ENCODE peak calls at places on chromosome 3, in four cellular contexts. One of them, this sample, is unnamed.

GRCh38 chr3:48273594-48274211 is 32.8 kb downstream of the ZNF589 start:
- DNase-seq in SHP77: peak; percentile 57
- DNase-seq in heart right ventricle: peak; percentile 55
- DNase-seq in HEK293T: peak; percentile 72
- DNase-seq in this sample: peak; percentile 65

GRCh38 chr3:186643493-186643892 is 3.3 kb downstream of the FETUB start:
- DNase-seq in HEK293T: no peak
- DNase-seq in SHP77: no peak
- DNase-seq in heart right ventricle: no peak
- DNase-seq in this sample: no peak

GRCh38 chr3:122394173-122394572 is 10.2 kb downstream of the FAM162A start:
- DNase-seq in SHP77: no peak
- DNase-seq in HEK293T: no peak
- DNase-seq in heart right ventricle: no peak
- DNase-seq in this sample: no peak

GRCh38 chr3:176514297-176514696 is 683.0 kb downstream of the TBL1XR1 start:
- DNase-seq in SHP77: peak; percentile 16
- DNase-seq in heart right ventricle: peak; percentile 22
- DNase-seq in HEK293T: peak; percentile 75
- DNase-seq in this sample: no peak

GRCh38 chr3:68878322-68878721 is 54.0 kb downstream of the TAFA4 start:
- DNase-seq in SHP77: no peak
- DNase-seq in HEK293T: peak; percentile 32
- DNase-seq in heart right ventricle: no peak
- DNase-seq in this sample: no peak

GRCh38 chr3:99644741-99645140 is 6.3 kb downstream of the COL8A1 start:
- DNase-seq in heart right ventricle: no peak
- DNase-seq in SHP77: no peak
- DNase-seq in HEK293T: no peak
- DNase-seq in this sample: no peak

GRCh38 chr3:64645236-64645635 is 42.6 kb downstream of the ADAMTS9 start:
- DNase-seq in SHP77: no peak
- DNase-seq in HEK293T: no peak
- DNase-seq in heart right ventricle: no peak
- DNase-seq in this sample: no peak

GRCh38 chr3:50100956-50101845 is 12.5 kb downstream of the RBM5 start:
- DNase-seq in SHP77: no peak
- DNase-seq in heart right ventricle: no peak
- DNase-seq in HEK293T: no peak
- DNase-seq in this sample: no peak

GRCh38 chr3:170470063-170471006 is 51.7 kb downstream of the CLDN11 start:
- DNase-seq in heart right ventricle: no peak
- DNase-seq in SHP77: no peak
- DNase-seq in HEK293T: no peak
- DNase-seq in this sample: no peak

GRCh38 chr3:139780603-139781002 is 102.8 kb upstream of the NMNAT3 start:
- DNase-seq in SHP77: no peak
- DNase-seq in heart right ventricle: no peak
- DNase-seq in HEK293T: no peak
- DNase-seq in this sample: no peak

GRCh38 chr3:50658416-50658815 is 16.3 kb upstream of the DOCK3 start:
- DNase-seq in HEK293T: no peak
- DNase-seq in heart right ventricle: no peak
- DNase-seq in SHP77: no peak
- DNase-seq in this sample: no peak

GRCh38 chr3:197331131-197331530 is 32.7 kb upstream of the DLG1 start:
- DNase-seq in heart right ventricle: no peak
- DNase-seq in HEK293T: no peak
- DNase-seq in SHP77: no peak
- DNase-seq in this sample: no peak

GRCh38 chr3:123627673-123628670 is 43.1 kb upstream of the HACD2 start:
- DNase-seq in HEK293T: no peak
- DNase-seq in SHP77: no peak
- DNase-seq in heart right ventricle: peak; percentile 67
- DNase-seq in this sample: peak; percentile 72

GRCh38 chr3:143595456-143596077 is 252.7 kb downstream of the SLC9A9 start:
- DNase-seq in HEK293T: no peak
- DNase-seq in SHP77: no peak
- DNase-seq in heart right ventricle: no peak
- DNase-seq in this sample: no peak

GRCh38 chr3:194661374-194661773 is 10.6 kb downstream of the LSG1 start:
- DNase-seq in heart right ventricle: no peak
- DNase-seq in SHP77: no peak
- DNase-seq in HEK293T: no peak
- DNase-seq in this sample: no peak

GRCh38 chr3:145286937-145287336 is 874.0 kb downstream of the PLOD2 start:
- DNase-seq in SHP77: no peak
- DNase-seq in heart right ventricle: no peak
- DNase-seq in HEK293T: no peak
- DNase-seq in this sample: no peak

GRCh38 chr3:113570158-113570557 is 37.8 kb downstream of the SIDT1 start:
- DNase-seq in heart right ventricle: no peak
- DNase-seq in SHP77: no peak
- DNase-seq in HEK293T: no peak
- DNase-seq in this sample: no peak

GRCh38 chr3:82386656-82387055 is 625.2 kb upstream of the GBE1 start:
- DNase-seq in HEK293T: no peak
- DNase-seq in SHP77: no peak
- DNase-seq in heart right ventricle: no peak
- DNase-seq in this sample: no peak

GRCh38 chr3:160291290-160291908 is 66.2 kb downstream of the C3orf80 start:
- DNase-seq in SHP77: no peak
- DNase-seq in HEK293T: no peak
- DNase-seq in heart right ventricle: no peak
- DNase-seq in this sample: no peak

GRCh38 chr3:184637705-184638104 is 74.2 kb downstream of the MAGEF1 start:
- DNase-seq in HEK293T: no peak
- DNase-seq in heart right ventricle: no peak
- DNase-seq in SHP77: no peak
- DNase-seq in this sample: no peak

GRCh38 chr3:170531557-170532335 is 54.1 kb downstream of the SLC7A14 start:
- DNase-seq in SHP77: no peak
- DNase-seq in heart right ventricle: no peak
- DNase-seq in HEK293T: no peak
- DNase-seq in this sample: no peak

GRCh38 chr3:165202995-165203394 is 6.8 kb upstream of the SLITRK3 start:
- DNase-seq in HEK293T: no peak
- DNase-seq in SHP77: no peak
- DNase-seq in heart right ventricle: no peak
- DNase-seq in this sample: no peak

GRCh38 chr3:163929253-163929652 is 1149.0 kb downstream of the SI start:
- DNase-seq in HEK293T: no peak
- DNase-seq in heart right ventricle: no peak
- DNase-seq in SHP77: no peak
- DNase-seq in this sample: no peak

GRCh38 chr3:96813820-96814580 is 394 bp upstream of the EPHA6 start:
- DNase-seq in heart right ventricle: peak; percentile 28
- DNase-seq in HEK293T: peak; percentile 49
- DNase-seq in SHP77: peak; percentile 90
- DNase-seq in this sample: peak; percentile 67

GRCh38 chr3:141442421-141442820 is 44.4 kb upstream of the RASA2 start:
- DNase-seq in HEK293T: no peak
- DNase-seq in heart right ventricle: no peak
- DNase-seq in SHP77: no peak
- DNase-seq in this sample: no peak

GRCh38 chr3:119409844-119410243 is 53.6 kb downstream of the TMEM39A start:
- DNase-seq in HEK293T: no peak
- DNase-seq in SHP77: no peak
- DNase-seq in heart right ventricle: no peak
- DNase-seq in this sample: no peak

GRCh38 chr3:111801697-111802655 is 57.1 kb upstream of the PHLDB2 start:
- DNase-seq in SHP77: no peak
- DNase-seq in HEK293T: no peak
- DNase-seq in heart right ventricle: no peak
- DNase-seq in this sample: no peak

GRCh38 chr3:172557515-172558220 is 34.4 kb upstream of the TNFSF10 start:
- DNase-seq in HEK293T: no peak
- DNase-seq in heart right ventricle: no peak
- DNase-seq in SHP77: no peak
- DNase-seq in this sample: no peak

GRCh38 chr3:116314476-116314875 is 130.8 kb downstream of the LSAMP start:
- DNase-seq in heart right ventricle: no peak
- DNase-seq in SHP77: no peak
- DNase-seq in HEK293T: no peak
- DNase-seq in this sample: no peak

GRCh38 chr3:172626241-172626640 is 84.6 kb downstream of the NCEH1 start:
- DNase-seq in heart right ventricle: no peak
- DNase-seq in HEK293T: no peak
- DNase-seq in SHP77: no peak
- DNase-seq in this sample: no peak

GRCh38 chr3:153901991-153902390 is 219.2 kb upstream of the ARHGEF26 start:
- DNase-seq in heart right ventricle: no peak
- DNase-seq in SHP77: no peak
- DNase-seq in HEK293T: no peak
- DNase-seq in this sample: no peak

GRCh38 chr3:129182390-129183180 is 1.1 kb downstream of the CNBP start:
- DNase-seq in heart right ventricle: no peak
- DNase-seq in HEK293T: no peak
- DNase-seq in SHP77: no peak
- DNase-seq in this sample: no peak

GRCh38 chr3:50194128-50194902 is 2.9 kb downstream of the GNAT1 start:
- DNase-seq in SHP77: peak; percentile 62
- DNase-seq in heart right ventricle: peak; percentile 63
- DNase-seq in HEK293T: peak; percentile 79
- DNase-seq in this sample: no peak

GRCh38 chr3:21524113-21524512 is 226.9 kb downstream of the ZNF385D start:
- DNase-seq in heart right ventricle: no peak
- DNase-seq in SHP77: no peak
- DNase-seq in HEK293T: no peak
- DNase-seq in this sample: no peak

GRCh38 chr3:132800958-132801357 is 78.7 kb upstream of the NPHP3 start:
- DNase-seq in SHP77: no peak
- DNase-seq in heart right ventricle: no peak
- DNase-seq in HEK293T: no peak
- DNase-seq in this sample: no peak

GRCh38 chr3:174737966-174738365 is 121.2 kb upstream of the NAALADL2 start:
- DNase-seq in heart right ventricle: no peak
- DNase-seq in SHP77: no peak
- DNase-seq in HEK293T: no peak
- DNase-seq in this sample: no peak

GRCh38 chr3:44248152-44248551 is 6.5 kb downstream of the TOPAZ1 start:
- DNase-seq in heart right ventricle: no peak
- DNase-seq in SHP77: no peak
- DNase-seq in HEK293T: no peak
- DNase-seq in this sample: no peak